ENCODE peak calls at places on chromosomes 11 and 22, in seven cellular contexts. L, U, P, X, M, R and O are unnamed samples.

GRCh38 chr11:72812968-72813739 is 1.1 kb upstream of the ATG16L2 start:
- DNase-seq in U (peak), R (no peak), P (peak), L (peak), X (peak), M (peak), O (no peak)

GRCh38 chr22:50317178-50317577 is 9.6 kb downstream of the DENND6B start:
- DNase-seq in M (no peak), L (no peak), X (no peak), R (no peak), P (no peak), U (no peak), O (no peak)

GRCh38 chr22:32469799-32470212 is 4.8 kb upstream of the FBXO7 start:
- DNase-seq in P (no peak), R (no peak), L (no peak), U (no peak), X (no peak), M (no peak), O (peak)

GRCh38 chr11:67634366-67635230 is 4.9 kb upstream of the NUDT8 start:
- DNase-seq in X (peak), L (no peak), R (no peak), U (no peak), P (no peak), M (peak), O (no peak)

GRCh38 chr11:17481905-17482304 is 5.3 kb upstream of the ABCC8 start:
- DNase-seq in L (no peak), R (no peak), X (no peak), U (no peak), P (no peak), M (no peak), O (no peak)

GRCh38 chr22:19754701-19755144 is 5.9 kb upstream of the TBX1 start:
- DNase-seq in P (no peak), L (no peak), X (peak), R (no peak), M (no peak), U (no peak), O (no peak)

GRCh38 chr11:64996710-64997380 is at the start of gene BATF2:
- DNase-seq in M (peak), U (no peak), L (peak), P (no peak), X (peak), R (no peak), O (no peak)

GRCh38 chr22:19514831-19515565 is 9.2 kb downstream of the CLDN5 start:
- DNase-seq in M (no peak), X (peak), U (no peak), L (no peak), P (no peak), R (no peak), O (no peak)

GRCh38 chr11:123174196-123175183 is 20.6 kb downstream of the CLMP start:
- DNase-seq in X (no peak), R (no peak), P (no peak), L (peak), M (peak), U (no peak), O (peak)

GRCh38 chr11:59267738-59268475 is 55.2 kb upstream of the MPEG1 start:
- DNase-seq in M (no peak), X (peak), U (no peak), L (no peak), P (no peak), R (no peak), O (no peak)

GRCh38 chr11:112903310-112903709 is 57.9 kb upstream of the NCAM1 start:
- DNase-seq in L (no peak), P (no peak), M (no peak), U (no peak), R (no peak), X (no peak), O (no peak)

GRCh38 chr11:123478352-123478986 is 48.4 kb downstream of the GRAMD1B start:
- DNase-seq in X (peak), L (peak), P (peak), U (no peak), M (peak), R (peak), O (peak)

GRCh38 chr11:65560555-65561418 is 2.6 kb upstream of the LTBP3 start:
- DNase-seq in X (peak), P (no peak), R (no peak), L (peak), M (no peak), U (peak), O (no peak)

GRCh38 chr11:77113382-77114088 is 10.9 kb downstream of the OMP start:
- DNase-seq in M (peak), R (no peak), U (no peak), L (peak), P (peak), X (peak), O (no peak)

GRCh38 chr11:30510750-30511149 is 75.4 kb downstream of the MPPED2 start:
- DNase-seq in U (no peak), M (no peak), R (no peak), X (no peak), P (no peak), L (no peak), O (no peak)

GRCh38 chr11:47924184-47924671 is 56.1 kb upstream of the PTPRJ start:
- DNase-seq in U (no peak), L (no peak), M (no peak), P (no peak), X (peak), R (no peak), O (no peak)

GRCh38 chr22:22933100-22933806 is 45.6 kb downstream of the IGLL5 start:
- DNase-seq in X (no peak), L (no peak), U (no peak), P (no peak), R (no peak), M (no peak), O (no peak)

GRCh38 chr11:8063319-8063718 is 17.7 kb upstream of the TUB start:
- DNase-seq in U (no peak), L (no peak), P (no peak), R (no peak), M (no peak), X (no peak), O (no peak)

GRCh38 chr11:70615036-70615875 is 216.9 kb downstream of the CTTN start:
- DNase-seq in M (no peak), X (no peak), R (no peak), L (no peak), P (no peak), U (no peak), O (no peak)

GRCh38 chr22:45208993-45209838 is 31.5 kb downstream of the KIAA0930 start:
- DNase-seq in R (no peak), L (peak), X (peak), U (peak), P (no peak), M (no peak), O (peak)

GRCh38 chr11:87137711-87138110 is 100.0 kb downstream of the TMEM135 start:
- DNase-seq in X (no peak), L (no peak), U (no peak), P (no peak), R (no peak), M (no peak), O (peak)

GRCh38 chr11:43788394-43788793 is 92.2 kb upstream of the ALKBH3 start:
- DNase-seq in L (peak), R (no peak), P (no peak), M (peak), X (no peak), U (no peak), O (no peak)

GRCh38 chr22:50704510-50705218 is 32.0 kb downstream of the SHANK3 start:
- DNase-seq in P (no peak), M (no peak), U (no peak), R (no peak), L (no peak), X (peak), O (no peak)

GRCh38 chr11:126604461-126604860 is 249.0 kb downstream of the ST3GAL4 start:
- DNase-seq in L (no peak), M (no peak), P (no peak), X (no peak), R (no peak), U (no peak), O (no peak)

GRCh38 chr11:77361184-77361583 is 59.7 kb upstream of the GDPD4 start:
- DNase-seq in X (peak), P (no peak), M (no peak), U (no peak), L (peak), R (no peak), O (no peak)

GRCh38 chr22:47586038-47586437 is 823.6 kb downstream of the TBC1D22A start:
- DNase-seq in X (no peak), M (peak), R (no peak), U (no peak), L (no peak), P (no peak), O (no peak)

GRCh38 chr11:4006946-4007680 is 87.5 kb upstream of the RRM1 start:
- DNase-seq in P (no peak), R (no peak), M (no peak), U (no peak), X (no peak), L (no peak), O (no peak)

GRCh38 chr11:116394022-116394421 is 378.8 kb downstream of the BUD13 start:
- DNase-seq in M (no peak), R (no peak), L (no peak), X (no peak), P (no peak), U (no peak), O (no peak)

GRCh38 chr22:27533105-27533504 is 268.5 kb downstream of the MN1 start:
- DNase-seq in M (no peak), R (no peak), X (no peak), L (no peak), P (no peak), U (no peak), O (no peak)

GRCh38 chr11:834371-835316 is 1.9 kb downstream of the CD151 start:
- DNase-seq in R (no peak), M (peak), L (no peak), U (no peak), P (no peak), X (no peak), O (no peak)

GRCh38 chr11:66907751-66908173 is 50.4 kb downstream of the PC start:
- DNase-seq in L (no peak), X (no peak), M (no peak), P (no peak), R (no peak), U (no peak), O (no peak)

GRCh38 chr11:126547691-126548090 is 192.2 kb downstream of the ST3GAL4 start:
- DNase-seq in M (no peak), L (no peak), R (no peak), X (no peak), U (no peak), P (no peak), O (no peak)

GRCh38 chr11:2557381-2557780 is 112.6 kb downstream of the KCNQ1 start:
- DNase-seq in X (peak), M (peak), L (no peak), R (no peak), U (no peak), P (no peak), O (no peak)

DNA sequence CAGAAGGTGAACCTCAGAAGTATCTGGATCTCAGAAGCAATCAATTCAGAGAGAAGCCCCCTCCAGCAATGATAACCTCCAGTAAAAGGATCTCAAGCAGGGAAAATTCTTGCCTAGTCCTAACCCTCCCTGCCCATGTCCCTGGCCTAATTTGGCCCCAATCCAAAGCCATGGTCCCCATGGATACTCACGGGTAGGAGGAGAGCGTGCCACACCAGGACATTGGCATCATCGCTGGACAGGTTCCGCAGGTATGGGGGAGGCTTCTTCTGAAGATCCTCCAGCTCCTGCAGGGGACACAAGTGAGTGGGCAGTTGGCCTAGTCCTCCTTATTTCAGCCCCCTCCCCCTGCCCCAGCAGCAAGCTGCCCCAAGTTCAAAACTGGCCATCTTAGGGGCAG is 7.3 kb downstream of the UBE2L6 start:
- DNase-seq in R (no peak), P (no peak), X (no peak), L (no peak), M (no peak), U (no peak), O (no peak)
- H3K27ac ChIP-seq in R (no peak), P (no peak), X (no peak), L (no peak), M (no peak), U (no peak), O (no peak)

DNA sequence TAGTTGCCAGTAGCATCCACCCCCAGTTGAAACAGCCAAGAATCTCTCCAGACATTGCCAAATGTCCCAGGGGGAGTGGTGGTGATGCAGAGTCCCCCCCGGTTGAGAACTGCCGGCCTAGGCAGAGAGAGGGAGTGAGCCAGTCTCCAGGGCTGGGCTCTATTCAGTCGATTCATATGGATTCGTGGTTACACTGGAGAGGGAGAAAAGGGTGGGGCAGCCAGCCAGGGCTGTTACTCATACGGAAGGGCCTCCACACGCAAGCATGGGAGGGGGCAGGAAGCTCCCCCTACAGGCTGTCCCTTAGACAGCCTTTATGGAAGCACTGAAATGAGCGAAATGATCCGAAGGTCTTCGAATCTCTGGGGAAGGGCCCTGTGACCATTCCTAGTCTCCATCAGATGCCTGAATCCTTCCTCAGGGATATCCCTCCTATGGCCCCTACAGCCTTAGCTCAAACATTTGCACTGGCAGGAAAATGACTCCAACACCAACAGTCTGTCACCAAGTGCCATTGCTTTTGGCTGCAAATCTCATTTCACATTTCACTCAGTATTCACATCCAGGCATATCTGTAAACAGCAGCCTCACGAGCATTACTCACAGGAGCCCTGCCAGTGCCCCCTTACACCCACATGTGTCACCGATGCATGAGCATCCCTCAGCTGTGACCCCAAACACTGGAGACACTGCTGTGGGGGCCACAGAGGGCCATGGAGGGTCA is 18.4 kb upstream of the TLCD5 start:
- DNase-seq in L (peak), X (peak), R (no peak), P (no peak), U (no peak), M (peak), O (peak)
- TF ChIP-seq CTCF in L (peak), X (peak), R (no peak), P (no peak), U (no peak), M (peak), O (peak)

DNA sequence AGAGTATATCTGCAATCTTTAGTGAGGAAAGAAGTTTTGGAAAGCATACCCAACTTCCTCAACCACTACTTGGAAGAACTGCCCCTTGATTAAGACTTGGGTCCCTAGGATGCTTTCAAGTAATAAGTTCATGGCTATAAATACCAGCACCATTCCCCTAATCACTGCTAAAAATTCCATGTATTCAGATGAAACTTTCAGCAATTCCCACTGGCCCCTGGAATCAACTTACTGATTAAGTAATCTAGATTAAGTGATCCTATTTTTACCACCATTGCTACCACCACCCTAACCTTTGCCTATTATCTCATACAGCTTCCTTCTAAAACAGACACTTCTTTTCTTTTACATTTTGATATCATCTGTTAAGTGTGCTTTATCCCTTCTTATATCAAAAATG is 10.5 kb downstream of the PICALM start:
- DNase-seq in L (no peak), U (no peak), P (no peak), X (no peak), M (no peak), R (no peak), O (no peak)
- H3K27ac ChIP-seq in L (no peak), U (no peak), P (no peak), X (no peak), M (no peak), R (no peak), O (no peak)

GRCh38 chr22:39117585-39118191 is 20.6 kb downstream of the APOBEC3H start:
- DNase-seq in U (peak), P (peak), M (peak), R (peak), L (peak), X (peak), O (no peak)
- TF ChIP-seq CTCF in U (peak), P (peak), M (peak), R (peak), L (peak), X (peak), O (peak)

DNA sequence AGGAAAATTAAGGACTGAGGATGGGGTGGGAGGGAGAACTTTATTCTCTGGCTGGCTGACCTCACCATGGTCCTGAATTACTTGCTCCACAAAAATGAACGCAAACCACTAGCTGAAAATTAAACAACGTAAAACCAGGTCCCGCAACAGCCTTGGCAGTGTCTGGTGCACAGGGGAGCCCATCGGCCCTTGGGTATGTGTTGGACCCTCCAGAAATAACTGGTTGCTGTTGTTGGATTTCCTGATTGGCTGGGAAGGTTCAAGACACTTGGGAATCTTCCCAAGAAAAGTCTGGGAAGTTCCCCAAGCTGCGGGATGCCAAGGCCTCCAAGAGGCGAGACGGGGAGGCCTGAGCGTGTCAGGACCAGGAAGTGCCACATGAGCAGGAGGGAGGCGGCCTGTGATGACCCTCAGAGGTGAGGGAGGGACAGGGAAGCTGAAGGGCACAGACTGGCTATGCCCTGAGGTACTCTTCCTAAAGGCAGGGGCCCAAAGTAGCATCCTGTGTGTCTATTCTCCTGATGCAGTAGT is 10.4 kb upstream of the RASL10A start:
- DNase-seq in P (no peak), U (no peak), L (no peak), M (no peak), X (no peak), R (no peak), O (no peak)
- H3K27ac ChIP-seq in P (no peak), U (no peak), L (no peak), M (no peak), X (no peak), R (no peak), O (no peak)